ENCODE peak calls at places on chromosomes 4 and X, in eight cellular contexts. One of them, this sample, is unnamed.

GRCh38 chrX:31331928-31332327 is 260.1 kb upstream of the FTHL17 start:
- DNase-seq in astrocyte of the spinal cord: no peak
- DNase-seq in fibroblast of lung: no peak
- DNase-seq in sigmoid colon: no peak
- DNase-seq in WERI-Rb-1: no peak
- DNase-seq in lower leg skin: no peak
- DNase-seq in body of pancreas: no peak
- DNase-seq in stomach: no peak
- DNase-seq in this sample: no peak

GRCh38 chr4:189022441-189023035 is 883.3 kb downstream of the TRIML1 start:
- DNase-seq in astrocyte of the spinal cord: no peak
- DNase-seq in fibroblast of lung: peak
- DNase-seq in sigmoid colon: no peak
- DNase-seq in WERI-Rb-1: no peak
- DNase-seq in lower leg skin: no peak
- DNase-seq in body of pancreas: no peak
- DNase-seq in stomach: no peak
- DNase-seq in this sample: peak

GRCh38 chr4:7420661-7421040 is 14.1 kb downstream of the PSAPL1 start:
- DNase-seq in astrocyte of the spinal cord: no peak
- DNase-seq in fibroblast of lung: no peak
- DNase-seq in sigmoid colon: peak
- DNase-seq in WERI-Rb-1: no peak
- DNase-seq in lower leg skin: no peak
- DNase-seq in body of pancreas: peak
- DNase-seq in stomach: peak
- DNase-seq in this sample: no peak

GRCh38 chr4:110033994-110034393 is 121.3 kb downstream of the EGF start:
- DNase-seq in astrocyte of the spinal cord: no peak
- DNase-seq in fibroblast of lung: no peak
- DNase-seq in sigmoid colon: no peak
- DNase-seq in WERI-Rb-1: no peak
- DNase-seq in lower leg skin: no peak
- DNase-seq in body of pancreas: no peak
- DNase-seq in stomach: no peak
- DNase-seq in this sample: no peak

GRCh38 chr4:173571620-173572019 is 41.6 kb upstream of the HAND2 start:
- DNase-seq in astrocyte of the spinal cord: no peak
- DNase-seq in fibroblast of lung: no peak
- DNase-seq in sigmoid colon: no peak
- DNase-seq in WERI-Rb-1: no peak
- DNase-seq in lower leg skin: no peak
- DNase-seq in body of pancreas: no peak
- DNase-seq in stomach: no peak
- DNase-seq in this sample: no peak

GRCh38 chr4:128384765-128385164 is 97.2 kb upstream of the PGRMC2 start:
- DNase-seq in astrocyte of the spinal cord: no peak
- DNase-seq in fibroblast of lung: no peak
- DNase-seq in sigmoid colon: no peak
- DNase-seq in WERI-Rb-1: no peak
- DNase-seq in lower leg skin: no peak
- DNase-seq in body of pancreas: no peak
- DNase-seq in stomach: no peak
- DNase-seq in this sample: no peak

GRCh38 chrX:37905436-37906147 is 58.2 kb upstream of the DYNLT3 start:
- DNase-seq in astrocyte of the spinal cord: peak
- DNase-seq in fibroblast of lung: peak
- DNase-seq in sigmoid colon: no peak
- DNase-seq in WERI-Rb-1: peak
- DNase-seq in lower leg skin: no peak
- DNase-seq in body of pancreas: peak
- DNase-seq in stomach: peak
- DNase-seq in this sample: no peak

GRCh38 chr4:88952081-88952480 is 104.9 kb downstream of the FAM13A start:
- DNase-seq in astrocyte of the spinal cord: no peak
- DNase-seq in fibroblast of lung: no peak
- DNase-seq in sigmoid colon: no peak
- DNase-seq in WERI-Rb-1: no peak
- DNase-seq in lower leg skin: no peak
- DNase-seq in body of pancreas: no peak
- DNase-seq in stomach: no peak
- DNase-seq in this sample: no peak

GRCh38 chr4:143701365-143701764 is 890 bp upstream of the FREM3 start:
- DNase-seq in astrocyte of the spinal cord: no peak
- DNase-seq in fibroblast of lung: no peak
- DNase-seq in sigmoid colon: no peak
- DNase-seq in WERI-Rb-1: no peak
- DNase-seq in lower leg skin: no peak
- DNase-seq in body of pancreas: no peak
- DNase-seq in stomach: no peak
- DNase-seq in this sample: no peak

GRCh38 chr4:168384437-168385141 is 66.0 kb upstream of the DDX60 start:
- DNase-seq in astrocyte of the spinal cord: no peak
- DNase-seq in fibroblast of lung: peak
- DNase-seq in sigmoid colon: no peak
- DNase-seq in WERI-Rb-1: no peak
- DNase-seq in lower leg skin: no peak
- DNase-seq in body of pancreas: no peak
- DNase-seq in stomach: peak
- DNase-seq in this sample: no peak

GRCh38 chrX:24561121-24561520 is 86.0 kb downstream of the PCYT1B start:
- DNase-seq in astrocyte of the spinal cord: no peak
- DNase-seq in fibroblast of lung: no peak
- DNase-seq in sigmoid colon: no peak
- DNase-seq in WERI-Rb-1: no peak
- DNase-seq in lower leg skin: no peak
- DNase-seq in body of pancreas: no peak
- DNase-seq in stomach: no peak
- DNase-seq in this sample: no peak

GRCh38 chr4:142341286-142341685 is 504.8 kb downstream of the INPP4B start:
- DNase-seq in astrocyte of the spinal cord: no peak
- DNase-seq in fibroblast of lung: no peak
- DNase-seq in sigmoid colon: no peak
- DNase-seq in WERI-Rb-1: no peak
- DNase-seq in lower leg skin: no peak
- DNase-seq in body of pancreas: no peak
- DNase-seq in stomach: no peak
- DNase-seq in this sample: no peak

GRCh38 chrX:39985116-39985515 is 112.6 kb downstream of the BCOR start:
- DNase-seq in astrocyte of the spinal cord: no peak
- DNase-seq in fibroblast of lung: no peak
- DNase-seq in sigmoid colon: no peak
- DNase-seq in WERI-Rb-1: no peak
- DNase-seq in lower leg skin: no peak
- DNase-seq in body of pancreas: no peak
- DNase-seq in stomach: no peak
- DNase-seq in this sample: no peak

DNA sequence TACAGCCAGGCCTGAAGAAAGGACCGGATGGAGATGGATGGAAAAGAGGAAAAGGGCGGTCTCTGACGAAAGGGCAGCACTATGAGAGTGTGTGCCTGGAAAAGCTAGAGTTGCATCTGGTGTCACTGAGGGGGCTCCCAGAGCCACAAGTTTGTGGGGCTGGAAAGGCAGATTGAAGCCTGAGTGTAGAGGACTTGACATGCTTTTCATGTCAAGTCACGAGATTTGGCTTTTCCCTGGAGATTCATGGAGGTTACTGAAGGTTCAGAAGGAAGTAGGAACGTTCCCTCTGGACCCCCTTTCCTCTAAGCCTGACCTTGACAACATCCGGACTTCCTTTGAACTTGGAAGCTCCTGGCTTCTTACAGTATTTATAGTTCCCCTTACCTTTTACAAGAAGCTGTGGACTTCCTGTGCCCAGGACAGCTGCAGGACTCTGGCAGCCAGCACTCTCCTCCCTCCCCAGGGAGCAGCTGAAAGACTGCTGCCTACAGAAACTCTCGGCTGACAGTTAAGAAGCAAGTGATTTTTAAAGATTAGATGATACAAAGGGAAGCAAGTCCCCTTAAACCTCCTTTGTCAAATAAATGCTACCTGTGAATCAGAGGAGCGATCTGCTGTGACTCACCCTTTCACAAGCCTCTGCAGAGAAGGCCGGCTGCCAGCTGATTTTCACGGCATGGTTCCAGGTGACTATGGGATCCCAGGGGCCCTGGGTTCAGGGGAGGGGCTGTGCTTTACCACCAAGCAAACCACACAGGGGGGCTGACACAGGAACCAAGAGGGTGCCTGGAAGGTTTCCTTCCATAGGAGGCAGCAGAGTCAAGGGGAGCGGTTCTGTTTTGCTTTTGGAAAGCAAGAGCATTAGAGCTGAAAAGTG is 72.9 kb upstream of the STIM2 start:
- DNase-seq in astrocyte of the spinal cord: peak
- DNase-seq in fibroblast of lung: peak
- DNase-seq in sigmoid colon: no peak
- DNase-seq in WERI-Rb-1: peak
- DNase-seq in lower leg skin: no peak
- DNase-seq in body of pancreas: peak
- DNase-seq in stomach: peak
- DNase-seq in this sample: peak
- H3K4me3 ChIP-seq in astrocyte of the spinal cord: no peak
- H3K4me3 ChIP-seq in fibroblast of lung: no peak
- H3K4me3 ChIP-seq in sigmoid colon: no peak
- H3K4me3 ChIP-seq in WERI-Rb-1: no peak
- H3K4me3 ChIP-seq in lower leg skin: no peak
- H3K4me3 ChIP-seq in body of pancreas: no peak
- H3K4me3 ChIP-seq in stomach: no peak
- H3K4me3 ChIP-seq in this sample: no peak

DNA sequence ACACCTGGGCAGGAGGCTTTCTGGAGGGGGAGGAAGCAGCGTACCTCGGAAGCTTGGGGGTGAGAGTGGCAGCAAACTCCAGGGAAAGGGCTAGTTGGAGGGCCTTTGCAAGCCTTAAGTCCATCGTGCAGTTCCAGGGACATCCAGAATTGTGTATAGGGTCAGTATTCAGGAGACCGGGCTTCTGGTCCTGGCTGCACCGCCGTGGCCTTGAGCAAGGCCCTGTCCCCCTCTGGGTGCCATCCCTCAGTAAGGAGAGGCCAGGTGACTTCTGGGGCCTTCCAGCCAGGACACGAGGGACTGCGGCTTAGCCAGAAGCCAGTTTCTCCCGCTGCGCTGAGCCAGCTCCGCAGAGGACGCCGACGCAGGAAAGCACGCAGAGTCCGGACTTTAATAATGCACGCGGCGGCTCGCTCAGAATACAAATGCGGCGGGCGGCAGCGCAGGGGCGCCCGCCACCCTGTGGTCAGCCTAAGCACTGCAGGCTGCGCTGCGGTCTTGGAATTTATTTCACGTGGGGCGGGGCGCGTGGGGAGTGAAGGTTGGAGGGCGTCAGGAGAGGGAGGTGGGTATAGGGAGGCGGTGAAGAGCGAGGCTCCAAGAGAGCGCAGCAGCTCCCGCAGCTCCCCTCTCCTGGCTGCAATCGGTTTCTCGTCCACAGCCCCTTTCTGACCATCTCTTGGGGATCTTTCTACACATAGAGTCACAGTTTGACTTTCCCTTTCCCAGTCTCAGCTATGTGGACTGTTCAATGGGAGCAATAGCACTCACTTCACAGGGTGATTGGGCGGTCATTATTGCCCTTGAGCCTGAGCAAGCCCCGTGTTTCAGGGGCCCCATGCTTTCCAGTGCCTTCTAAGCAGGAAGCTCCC is 94.1 kb upstream of the GPR50 start:
- DNase-seq in astrocyte of the spinal cord: peak
- DNase-seq in fibroblast of lung: peak
- DNase-seq in sigmoid colon: peak
- DNase-seq in WERI-Rb-1: peak
- DNase-seq in lower leg skin: peak
- DNase-seq in body of pancreas: peak
- DNase-seq in stomach: peak
- DNase-seq in this sample: peak
- H3K4me3 ChIP-seq in astrocyte of the spinal cord: no peak
- H3K4me3 ChIP-seq in fibroblast of lung: no peak
- H3K4me3 ChIP-seq in sigmoid colon: peak
- H3K4me3 ChIP-seq in WERI-Rb-1: no peak
- H3K4me3 ChIP-seq in lower leg skin: no peak
- H3K4me3 ChIP-seq in body of pancreas: no peak
- H3K4me3 ChIP-seq in stomach: no peak
- H3K4me3 ChIP-seq in this sample: peak

GRCh38 chr4:6307891-6308290 is 38.2 kb downstream of the WFS1 start:
- DNase-seq in astrocyte of the spinal cord: no peak
- DNase-seq in fibroblast of lung: no peak
- DNase-seq in sigmoid colon: no peak
- DNase-seq in WERI-Rb-1: peak
- DNase-seq in lower leg skin: no peak
- DNase-seq in body of pancreas: no peak
- DNase-seq in stomach: no peak
- DNase-seq in this sample: no peak

GRCh38 chr4:6307230-6307629 is 37.6 kb downstream of the WFS1 start:
- DNase-seq in astrocyte of the spinal cord: no peak
- DNase-seq in fibroblast of lung: no peak
- DNase-seq in sigmoid colon: no peak
- DNase-seq in WERI-Rb-1: no peak
- DNase-seq in lower leg skin: no peak
- DNase-seq in body of pancreas: no peak
- DNase-seq in stomach: no peak
- DNase-seq in this sample: no peak

GRCh38 chr4:6308890-6309643 is 39.4 kb downstream of the WFS1 start:
- DNase-seq in astrocyte of the spinal cord: no peak
- DNase-seq in fibroblast of lung: peak
- DNase-seq in sigmoid colon: no peak
- DNase-seq in WERI-Rb-1: peak
- DNase-seq in lower leg skin: no peak
- DNase-seq in body of pancreas: no peak
- DNase-seq in stomach: peak
- DNase-seq in this sample: no peak

GRCh38 chr4:6306299-6306698 is 36.6 kb downstream of the WFS1 start:
- DNase-seq in astrocyte of the spinal cord: no peak
- DNase-seq in fibroblast of lung: no peak
- DNase-seq in sigmoid colon: no peak
- DNase-seq in WERI-Rb-1: no peak
- DNase-seq in lower leg skin: no peak
- DNase-seq in body of pancreas: no peak
- DNase-seq in stomach: no peak
- DNase-seq in this sample: no peak

GRCh38 chr4:6309755-6310154 is 40.1 kb downstream of the WFS1 start:
- DNase-seq in astrocyte of the spinal cord: no peak
- DNase-seq in fibroblast of lung: no peak
- DNase-seq in sigmoid colon: no peak
- DNase-seq in WERI-Rb-1: no peak
- DNase-seq in lower leg skin: no peak
- DNase-seq in body of pancreas: no peak
- DNase-seq in stomach: no peak
- DNase-seq in this sample: no peak
- H3K4me3 ChIP-seq in astrocyte of the spinal cord: no peak
- H3K4me3 ChIP-seq in fibroblast of lung: no peak
- H3K4me3 ChIP-seq in sigmoid colon: peak
- H3K4me3 ChIP-seq in WERI-Rb-1: peak
- H3K4me3 ChIP-seq in lower leg skin: no peak
- H3K4me3 ChIP-seq in body of pancreas: no peak
- H3K4me3 ChIP-seq in stomach: peak
- H3K4me3 ChIP-seq in this sample: no peak

DNA sequence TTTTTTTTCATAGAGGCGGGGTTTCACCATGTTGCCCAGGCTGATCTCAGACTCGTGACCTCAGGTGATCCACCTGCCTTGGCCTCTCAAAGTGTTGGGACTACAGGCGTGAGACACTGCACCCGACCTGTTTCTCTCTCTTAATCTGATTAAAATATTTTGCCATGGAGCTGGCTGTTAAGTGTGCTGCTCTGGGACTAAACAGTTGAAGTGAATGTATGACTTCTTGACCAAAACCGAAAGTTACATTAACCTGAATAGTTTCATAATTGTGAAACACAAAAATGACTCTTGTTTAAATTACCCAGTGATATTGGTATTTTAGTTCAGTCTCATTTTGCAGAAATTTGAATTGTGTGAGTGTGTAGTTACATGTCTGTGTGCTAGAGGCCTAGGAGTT is 2548.6 kb downstream of the PCDH7 start:
- DNase-seq in astrocyte of the spinal cord: no peak
- DNase-seq in fibroblast of lung: no peak
- DNase-seq in sigmoid colon: no peak
- DNase-seq in WERI-Rb-1: peak
- DNase-seq in lower leg skin: no peak
- DNase-seq in body of pancreas: no peak
- DNase-seq in stomach: no peak
- DNase-seq in this sample: no peak
- H3K4me3 ChIP-seq in astrocyte of the spinal cord: no peak
- H3K4me3 ChIP-seq in fibroblast of lung: no peak
- H3K4me3 ChIP-seq in sigmoid colon: no peak
- H3K4me3 ChIP-seq in WERI-Rb-1: no peak
- H3K4me3 ChIP-seq in lower leg skin: no peak
- H3K4me3 ChIP-seq in body of pancreas: no peak
- H3K4me3 ChIP-seq in stomach: no peak
- H3K4me3 ChIP-seq in this sample: no peak